ENCODE peak calls at places on chromosomes 3 and 15, in ten cellular contexts. S is AML-193; U is HuH-7; X is activated CD4-positive, alpha-beta T cell treated with anti-CD3 and anti-CD28 coated beads, Interleukin-2, amount 10 ng/mL, durations not matched to agents 7 days and 5 days; G is effector CD4-positive, alpha-beta T cell; Y is activated naive CD4-positive, alpha-beta T cell treated with anti-CD3 and anti-CD28 coated beads, Interleukin-2, amount 50 U/mL, for 72 hours; E is NCI-H1417; V is A549; D is right cardiac atrium; F is psoas muscle. N is an unnamed sample.

GRCh38 chr15:81939604-81940440 is 106.0 kb downstream of the MEX3B start:
- DNase-seq in S (peak; percentile 24), D (no peak), X (peak; percentile 34), Y (peak; percentile 50), F (no peak), V (peak; percentile 65), G (no peak), E (peak; percentile 50), U (peak; percentile 12), N (no peak)

GRCh38 chr3:10357095-10357494 is 36.2 kb upstream of the SEC13 start:
- DNase-seq in G (no peak), F (peak; percentile 22), X (no peak), D (no peak), E (no peak), Y (no peak), V (no peak), U (no peak), S (no peak), N (no peak)

GRCh38 chr15:29887719-29888118 is 65.5 kb upstream of the TJP1 start:
- DNase-seq in E (no peak), D (no peak), S (no peak), F (no peak), Y (no peak), G (no peak), U (no peak), V (no peak), X (no peak), N (no peak)

GRCh38 chr15:101404245-101404644 is 85.3 kb downstream of the PCSK6 start:
- DNase-seq in E (no peak), D (no peak), U (no peak), S (no peak), V (no peak), F (no peak), G (no peak), X (no peak), Y (no peak), N (no peak)

GRCh38 chr15:70856177-70856883 is 2.4 kb upstream of the LARP6 start:
- DNase-seq in Y (no peak), G (no peak), D (no peak), F (no peak), S (no peak), X (no peak), E (no peak), U (no peak), V (no peak), N (no peak)

GRCh38 chr15:81643773-81644172 is 269.8 kb upstream of the TMC3 start:
- DNase-seq in F (no peak), G (no peak), V (no peak), D (no peak), U (no peak), E (no peak), X (no peak), Y (no peak), S (no peak), N (no peak)

GRCh38 chr15:87827126-87827525 is 429.4 kb downstream of the NTRK3 start:
- DNase-seq in G (no peak), U (no peak), D (no peak), Y (no peak), E (no peak), X (no peak), F (no peak), V (no peak), S (no peak), N (no peak)

GRCh38 chr3:143209715-143210059 is 90.1 kb downstream of the CHST2 start:
- DNase-seq in G (no peak), S (no peak), E (no peak), Y (no peak), V (no peak), U (no peak), F (no peak), D (no peak), X (no peak), N (no peak)

GRCh38 chr3:32595318-32595717 is 24.7 kb upstream of the DYNC1LI1 start:
- DNase-seq in F (no peak), Y (no peak), S (no peak), V (no peak), E (no peak), U (no peak), X (no peak), D (no peak), G (no peak), N (no peak)

GRCh38 chr3:137770066-137770805 is 6.1 kb downstream of the SOX14 start:
- DNase-seq in F (peak; percentile 34), G (no peak), V (no peak), Y (no peak), S (no peak), D (no peak), X (no peak), U (no peak), E (no peak), N (peak; percentile 25)

GRCh38 chr3:72797773-72798543 is 50.3 kb downstream of the SHQ1 start:
- DNase-seq in X (no peak), F (peak; percentile 48), D (peak; percentile 50), S (no peak), V (no peak), E (peak; percentile 71), U (no peak), G (no peak), Y (no peak), N (peak; percentile 67)

GRCh38 chr3:62938583-62938982 is 63.4 kb upstream of the CADPS start:
- DNase-seq in F (no peak), V (no peak), U (no peak), X (no peak), G (no peak), S (no peak), D (no peak), Y (no peak), E (no peak), N (no peak)

GRCh38 chr3:66561374-66561773 is 60.6 kb upstream of the LRIG1 start:
- DNase-seq in X (no peak), D (no peak), S (no peak), G (no peak), E (no peak), V (no peak), F (no peak), Y (no peak), U (no peak), N (no peak)